ENCODE peak calls at places on chromosomes 1 and 21, in eight cellular contexts. B is kidney; R is fibroblast of lung; D is fibroblast of mammary gland; G is T-cell; T is HFF-Myc; V is osteocyte; K is stimulated activated CD4-positive, alpha-beta T cell treated with anti-CD3 and anti-CD28 coated beads, Interleukin-2, amount 100 ng/mL, for 24 hours. U is an unnamed sample.

GRCh38 chr1:228512852-228513243 is 25.7 kb downstream of the RNF187 start:
- DNase-seq in B (no peak), R (no peak), D (no peak), G (no peak), T (no peak), V (no peak), K (no peak), U (no peak)

GRCh38 chr1:29524285-29525065 is 288.2 kb downstream of the PTPRU start:
- DNase-seq in B (no peak), R (no peak), D (no peak), G (no peak), T (no peak), V (peak; percentile 75), K (no peak), U (no peak)

GRCh38 chr1:206503591-206504362 is 3.6 kb upstream of the RASSF5 start:
- DNase-seq in B (no peak), R (peak; percentile 99), D (peak; percentile 100), G (no peak), T (peak; percentile 93), V (no peak), K (peak; percentile 55), U (peak; percentile 71)

GRCh38 chr21:25733859-25734653 is 648 bp downstream of the ATP5PF start:
- DNase-seq in B (peak; percentile 82), R (peak; percentile 48), D (peak; percentile 48), G (no peak), T (no peak), V (no peak), K (peak; percentile 31), U (peak; percentile 43)

GRCh38 chr21:35203093-35204021 is 154.3 kb upstream of the RUNX1 start:
- DNase-seq in B (no peak), R (peak; percentile 93), D (peak; percentile 92), G (no peak), T (no peak), V (no peak), K (no peak), U (no peak)

GRCh38 chr1:111535256-111536191 is 32.1 kb upstream of the ADORA3 start:
- DNase-seq in B (no peak), R (peak; percentile 45), D (no peak), G (no peak), T (no peak), V (no peak), K (no peak), U (no peak)

GRCh38 chr1:6111571-6111970 is 65.9 kb downstream of the KCNAB2 start:
- DNase-seq in B (peak; percentile 66), R (no peak), D (no peak), G (no peak), T (no peak), V (no peak), K (no peak), U (no peak)

GRCh38 chr21:20538039-20538658 is 460.1 kb upstream of the NCAM2 start:
- DNase-seq in B (peak; percentile 43), R (no peak), D (no peak), G (no peak), T (no peak), V (no peak), K (no peak), U (no peak)

GRCh38 chr1:216464489-216464888 is 41.2 kb upstream of the USH2A start:
- DNase-seq in B (no peak), R (peak; percentile 95), D (peak; percentile 90), G (no peak), T (peak; percentile 73), V (no peak), K (no peak), U (no peak)

GRCh38 chr1:223514644-223515043 is 121.4 kb downstream of the CCDC185 start:
- DNase-seq in B (no peak), R (no peak), D (no peak), G (no peak), T (no peak), V (no peak), K (no peak), U (no peak)

GRCh38 chr1:3074800-3075199 is 5.8 kb downstream of the PRDM16 start:
- DNase-seq in B (peak; percentile 71), R (peak; percentile 32), D (no peak), G (no peak), T (no peak), V (no peak), K (no peak), U (no peak)

GRCh38 chr1:171664976-171665375 is 12.5 kb upstream of the MYOC start:
- DNase-seq in B (no peak), R (no peak), D (peak; percentile 14), G (no peak), T (no peak), V (no peak), K (no peak), U (no peak)

GRCh38 chr1:111570781-111571181 is 48.8 kb upstream of the RAP1A start:
- DNase-seq in B (no peak), R (peak; percentile 26), D (peak; percentile 20), G (peak; percentile 15), T (no peak), V (no peak), K (peak; percentile 39), U (peak; percentile 17)

GRCh38 chr1:174157157-174157806 is 2.0 kb upstream of the RABGAP1L start:
- DNase-seq in B (no peak), R (peak; percentile 18), D (no peak), G (no peak), T (no peak), V (no peak), K (peak; percentile 47), U (peak; percentile 57)

GRCh38 chr1:65793359-65793732 is 651 bp downstream of the PDE4B start:
- DNase-seq in B (peak; percentile 57), R (peak; percentile 11), D (no peak), G (no peak), T (no peak), V (no peak), K (no peak), U (no peak)

GRCh38 chr1:243375596-243375995 is 119.8 kb downstream of the SDCCAG8 start:
- DNase-seq in B (no peak), R (no peak), D (no peak), G (no peak), T (no peak), V (no peak), K (no peak), U (no peak)

GRCh38 chr1:185776521-185776920 is 42.3 kb downstream of the HMCN1 start:
- DNase-seq in B (no peak), R (peak; percentile 15), D (no peak), G (no peak), T (no peak), V (no peak), K (no peak), U (no peak)

GRCh38 chr1:20324704-20325406 is 34.2 kb downstream of the VWA5B1 start:
- DNase-seq in B (no peak), R (no peak), D (no peak), G (no peak), T (no peak), V (no peak), K (no peak), U (no peak)

GRCh38 chr1:173775578-173776196 is 48.8 kb upstream of the DARS2 start:
- DNase-seq in B (no peak), R (no peak), D (no peak), G (no peak), T (no peak), V (no peak), K (no peak), U (no peak)

GRCh38 chr1:33768106-33768505 is 95.8 kb upstream of the HMGB4 start:
- DNase-seq in B (no peak), R (no peak), D (no peak), G (no peak), T (no peak), V (no peak), K (no peak), U (no peak)

GRCh38 chr1:175169305-175170018 is 23.1 kb downstream of the KIAA0040 start:
- DNase-seq in B (no peak), R (peak; percentile 2), D (peak; percentile 22), G (no peak), T (no peak), V (no peak), K (no peak), U (no peak)

GRCh38 chr1:22018583-22019559 is 17.4 kb downstream of the CELA3A start:
- DNase-seq in B (peak; percentile 24), R (peak; percentile 90), D (peak; percentile 97), G (peak; percentile 35), T (peak; percentile 33), V (peak; percentile 90), K (peak; percentile 75), U (peak; percentile 61)

GRCh38 chr1:16617101-16617727 is 3.9 kb upstream of the NBPF1 start:
- DNase-seq in B (peak; percentile 80), R (no peak), D (no peak), G (no peak), T (no peak), V (peak; percentile 90), K (peak; percentile 17), U (no peak)

GRCh38 chr1:78688701-78689100 is 39.1 kb downstream of the IFI44 start:
- DNase-seq in B (no peak), R (peak; percentile 50), D (peak; percentile 74), G (no peak), T (no peak), V (no peak), K (no peak), U (no peak)

GRCh38 chr1:220604921-220605320 is 77.0 kb downstream of the MARK1 start:
- DNase-seq in B (no peak), R (no peak), D (no peak), G (no peak), T (no peak), V (no peak), K (no peak), U (no peak)

GRCh38 chr1:52559875-52560274 is 7.0 kb upstream of the TUT4 start:
- DNase-seq in B (no peak), R (no peak), D (no peak), G (no peak), T (no peak), V (no peak), K (no peak), U (no peak)

GRCh38 chr1:202659541-202659940 is 50.7 kb downstream of the SYT2 start:
- DNase-seq in B (no peak), R (no peak), D (no peak), G (no peak), T (no peak), V (no peak), K (no peak), U (no peak)